ENCODE peak calls at places on chromosomes 7 and 10, in eight cellular contexts. W, B, Z, R, T, D, M and O are unnamed samples. For H3K4me1, the result is how much of the 10 kb centered on the place peaks cover.

GRCh38 chr7:47715631-47716068 is 133.7 kb upstream of the TNS3 start:
- DNase-seq in R (no peak), B (no peak), M (no peak), Z (no peak), W (no peak), T (no peak), D (no peak), O (no peak)

GRCh38 chr7:37491919-37492694 is 43.4 kb upstream of the ELMO1 start:
- DNase-seq in B (no peak), D (no peak), M (peak), Z (no peak), R (peak), T (no peak), W (no peak), O (peak)

GRCh38 chr7:50842061-50842460 is 59.4 kb upstream of the GRB10 start:
- DNase-seq in R (no peak), T (no peak), Z (no peak), M (no peak), B (no peak), D (no peak), W (no peak), O (no peak)

GRCh38 chr7:94401411-94401810 is 6.7 kb downstream of the COL1A2 start:
- DNase-seq in B (no peak), T (no peak), W (no peak), D (no peak), M (no peak), Z (no peak), R (no peak), O (no peak)

GRCh38 chr10:1186693-1186990 is 130.5 kb downstream of the WDR37 start:
- DNase-seq in D (no peak), W (no peak), M (no peak), T (no peak), R (no peak), Z (no peak), B (no peak), O (no peak)

GRCh38 chr10:20004087-20004523 is 187.9 kb downstream of the PLXDC2 start:
- DNase-seq in W (no peak), T (no peak), B (no peak), Z (peak), D (peak), R (no peak), M (no peak), O (no peak)

GRCh38 chr10:123148414-123149161 is 652 bp downstream of the HMX2 start:
- DNase-seq in B (no peak), D (peak), M (peak), R (peak), Z (no peak), T (no peak), W (no peak), O (no peak)

GRCh38 chr7:27928001-27928400 is 188.0 kb downstream of the TAX1BP1 start:
- DNase-seq in D (no peak), W (no peak), Z (no peak), B (no peak), T (no peak), M (no peak), R (no peak), O (no peak)

GRCh38 chr10:26557641-26558014 is 119.5 kb downstream of the APBB1IP start:
- DNase-seq in Z (no peak), B (no peak), R (no peak), M (no peak), T (peak), W (no peak), D (no peak), O (no peak)

GRCh38 chr10:116702165-116702564 is 40.2 kb downstream of the HSPA12A start:
- DNase-seq in M (no peak), W (no peak), R (no peak), B (no peak), D (no peak), T (no peak), Z (no peak), O (no peak)

GRCh38 chr7:4273566-4274230 is 408.4 kb upstream of the FOXK1 start:
- DNase-seq in W (no peak), B (no peak), D (no peak), T (peak), M (no peak), R (no peak), Z (no peak), O (no peak)

GRCh38 chr7:137953692-137954470 is 48.0 kb downstream of the CREB3L2 start:
- DNase-seq in B (peak), R (peak), Z (no peak), D (no peak), T (peak), W (no peak), M (peak), O (peak)

GRCh38 chr7:127504715-127505114 is 80.7 kb downstream of the GCC1 start:
- DNase-seq in Z (peak), B (no peak), W (peak), D (peak), M (peak), T (peak), R (peak), O (peak)

GRCh38 chr10:30832727-30833624 is 198.7 kb downstream of the ZNF438 start:
- DNase-seq in D (no peak), W (no peak), T (no peak), M (no peak), B (no peak), Z (no peak), R (no peak), O (no peak)

GRCh38 chr7:142811154-142811737 is 40.5 kb downstream of the PRSS2 start:
- DNase-seq in D (peak), Z (peak), W (peak), T (peak), R (peak), B (peak), M (peak), O (peak)

GRCh38 chr10:124563320-124563719 is 101.7 kb downstream of the LHPP start:
- DNase-seq in R (no peak), Z (no peak), T (no peak), W (no peak), M (no peak), D (no peak), B (no peak), O (no peak)

GRCh38 chr10:68208424-68209042 is 23.4 kb downstream of the ATOH7 start:
- DNase-seq in R (peak), T (peak), D (peak), Z (peak), W (peak), M (peak), B (peak), O (peak)

GRCh38 chr7:54989826-54990225 is 29.0 kb upstream of the EGFR start:
- DNase-seq in M (no peak), W (no peak), B (no peak), R (no peak), D (no peak), T (no peak), Z (no peak), O (no peak)

GRCh38 chr7:101133621-101134398 is 6.9 kb downstream of the SERPINE1 start:
- DNase-seq in B (no peak), R (no peak), M (no peak), W (no peak), T (no peak), D (no peak), Z (no peak), O (no peak)

GRCh38 chr10:94103192-94103591 is 109.5 kb downstream of the PLCE1 start:
- DNase-seq in B (no peak), M (no peak), W (no peak), Z (no peak), D (no peak), T (no peak), R (no peak), O (no peak)

GRCh38 chr7:50632561-50633413 is 67.6 kb upstream of the DDC start:
- DNase-seq in W (peak), M (peak), T (peak), R (peak), Z (peak), B (peak), D (peak), O (peak)

GRCh38 chr7:131027287-131027773 is 293.3 kb upstream of the KLF14 start:
- DNase-seq in B (no peak), M (no peak), D (peak), T (no peak), Z (no peak), W (no peak), R (no peak), O (peak)

GRCh38 chr10:92538231-92538958 is 35.5 kb downstream of the IDE start:
- DNase-seq in W (no peak), D (no peak), B (no peak), T (no peak), R (no peak), Z (no peak), M (no peak), O (no peak)

GRCh38 chr7:150954201-150954985 is 23.7 kb downstream of the KCNH2 start:
- DNase-seq in W (no peak), B (no peak), D (peak), M (no peak), Z (no peak), R (no peak), T (no peak), O (no peak)

GRCh38 chr10:107520348-107520747 is 355.8 kb upstream of the SORCS1 start:
- DNase-seq in M (no peak), Z (no peak), T (no peak), R (no peak), W (no peak), B (no peak), D (no peak), O (no peak)

GRCh38 chr7:159130820-159131219 is 13.8 kb downstream of the VIPR2 start:
- DNase-seq in D (no peak), B (no peak), T (no peak), W (no peak), R (no peak), M (no peak), Z (no peak), O (no peak)

GRCh38 chr7:151405056-151405455 is 4.8 kb downstream of the WDR86 start:
- DNase-seq in T (no peak), D (no peak), W (no peak), R (no peak), B (no peak), Z (no peak), M (no peak), O (no peak)

GRCh38 chr10:115861864-115862263 is 411.1 kb downstream of the GFRA1 start:
- DNase-seq in R (no peak), D (no peak), T (peak), M (no peak), Z (no peak), B (no peak), W (no peak), O (peak)

GRCh38 chr10:69321865-69322264 is 43.6 kb downstream of the HK1 start:
- DNase-seq in B (no peak), W (no peak), D (no peak), R (no peak), T (no peak), Z (no peak), M (no peak), O (no peak)

GRCh38 chr10:101238732-101239105 is 9.5 kb upstream of the LBX1 start:
- DNase-seq in Z (no peak), M (peak), B (peak), R (peak), D (no peak), T (peak), W (peak), O (no peak)

GRCh38 chr7:128830231-128831177 is at the start of gene FLNC:
- DNase-seq in Z (no peak), R (peak), T (peak), M (peak), W (no peak), D (peak), B (no peak), O (peak)

GRCh38 chr10:72308320-72308987 is 34.7 kb downstream of the DDIT4 start:
- DNase-seq in W (no peak), T (peak), R (no peak), D (peak), B (peak), M (no peak), Z (peak), O (peak)

GRCh38 chr10:7408003-7408493 is 2.8 kb downstream of the SFMBT2 start:
- DNase-seq in Z (no peak), W (no peak), M (peak), B (no peak), D (no peak), R (peak), T (no peak), O (peak)
- TF ChIP-seq EZH2phosphoT487 in Z (no peak), W (no peak), M (no peak), B (no peak), D (no peak), R (no peak), T (no peak), O (no peak)

DNA sequence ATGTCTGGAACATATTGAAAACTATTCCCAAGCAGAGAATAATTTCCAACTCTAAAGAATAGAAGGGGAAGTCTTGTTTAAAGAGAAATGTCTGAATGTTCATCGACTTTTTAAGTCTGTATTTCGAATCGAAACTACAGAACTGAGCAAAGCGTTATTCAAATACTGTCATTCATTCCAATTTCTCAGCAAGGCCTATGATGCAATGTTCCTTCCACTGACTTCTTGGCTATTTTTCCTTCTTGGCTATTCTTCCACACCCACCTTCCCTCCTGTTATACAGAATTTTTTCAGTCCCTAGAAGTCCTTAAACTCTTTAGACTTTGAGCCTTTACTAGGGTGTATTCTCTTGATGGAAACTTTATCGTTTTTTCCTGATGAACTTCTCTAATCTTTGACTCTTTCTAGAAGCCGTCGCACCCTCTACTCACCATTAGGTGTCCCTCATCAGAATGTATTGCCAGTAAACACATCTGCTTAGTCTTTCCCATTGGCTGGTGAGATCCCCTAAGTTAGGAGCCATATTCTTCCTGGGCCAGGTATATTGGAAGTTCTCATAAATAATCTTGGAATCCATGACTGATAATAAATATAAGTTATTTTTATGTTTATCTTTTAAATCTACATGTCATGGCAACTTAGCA is 235.7 kb upstream of the CCDC6 start:
- DNase-seq in Z (no peak), W (no peak), T (no peak), M (peak), B (no peak), R (no peak), D (no peak), O (no peak)
- TF ChIP-seq CTCF in Z (no peak), W (peak), T (peak), M (peak), B (peak), R (peak), D (no peak), O (no peak)

GRCh38 chr10:119863951-119864565 is 8.6 kb downstream of the MCMBP start:
- DNase-seq in B (no peak), D (no peak), T (no peak), R (no peak), W (peak), Z (no peak), M (no peak), O (no peak)
- H3K4me1 ChIP-seq in B (under half), D (under half), T (under half), R (under half), W (under half), Z (under half), M (under half), O (under half)

DNA sequence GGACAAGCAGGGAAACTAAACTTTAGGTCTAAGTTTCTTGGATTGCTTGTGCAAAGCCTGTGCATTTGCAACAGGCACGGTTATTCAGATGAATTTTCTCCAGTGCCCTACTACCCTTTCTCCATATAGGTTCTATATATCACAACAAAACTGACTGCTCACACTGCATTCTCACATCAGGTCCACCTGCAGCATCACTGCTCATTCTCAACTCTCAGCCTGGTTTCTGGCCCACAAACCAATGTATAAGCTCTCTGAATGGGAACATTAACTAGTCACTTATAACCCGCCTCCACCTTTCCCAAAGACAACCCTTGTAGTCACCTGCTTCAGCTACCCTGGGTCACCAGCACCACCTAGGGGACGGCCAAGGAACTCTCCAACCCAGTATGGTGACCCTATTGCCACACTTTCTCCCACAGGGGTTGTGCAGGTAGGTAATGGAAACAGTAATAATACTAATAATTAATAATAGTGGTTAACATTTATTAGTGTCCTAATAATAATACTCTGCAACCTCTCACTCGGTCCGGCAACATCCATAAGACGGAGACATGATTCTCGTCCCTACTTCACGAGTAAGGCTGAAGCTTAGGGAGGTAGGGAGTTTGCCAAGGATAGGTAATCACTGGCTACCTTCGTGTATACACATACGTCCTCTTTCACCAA is 97.3 kb downstream of the CLEC2L start:
- DNase-seq in D (peak), B (peak), W (peak), Z (peak), R (peak), M (peak), T (peak), O (peak)
- TF ChIP-seq EZH2phosphoT487 in D (no peak), B (no peak), W (no peak), Z (no peak), R (no peak), M (no peak), T (no peak), O (no peak)

GRCh38 chr7:17830206-17830605 is 110.1 kb downstream of the SNX13 start:
- DNase-seq in D (no peak), B (no peak), W (no peak), R (no peak), Z (no peak), T (no peak), M (no peak), O (no peak)
- TF ChIP-seq CTCF in D (no peak), B (no peak), W (no peak), R (no peak), Z (no peak), T (no peak), M (no peak), O (no peak)

GRCh38 chr10:79224263-79224949 is 122.9 kb upstream of the PPIF start:
- DNase-seq in R (no peak), M (no peak), W (no peak), T (no peak), D (no peak), Z (no peak), B (no peak), O (no peak)
- H3K4me1 ChIP-seq in R (half or more), M (under half), W (under half), T (under half), D (under half), Z (under half), B (under half), O (half or more)

GRCh38 chr10:46264737-46265368 is 21.9 kb upstream of the ANTXRL start:
- DNase-seq in D (no peak), T (no peak), W (no peak), M (no peak), R (no peak), B (no peak), Z (no peak), O (no peak)
- TF ChIP-seq EZH2phosphoT487 in D (no peak), T (no peak), W (no peak), M (no peak), R (no peak), B (no peak), Z (no peak), O (no peak)

DNA sequence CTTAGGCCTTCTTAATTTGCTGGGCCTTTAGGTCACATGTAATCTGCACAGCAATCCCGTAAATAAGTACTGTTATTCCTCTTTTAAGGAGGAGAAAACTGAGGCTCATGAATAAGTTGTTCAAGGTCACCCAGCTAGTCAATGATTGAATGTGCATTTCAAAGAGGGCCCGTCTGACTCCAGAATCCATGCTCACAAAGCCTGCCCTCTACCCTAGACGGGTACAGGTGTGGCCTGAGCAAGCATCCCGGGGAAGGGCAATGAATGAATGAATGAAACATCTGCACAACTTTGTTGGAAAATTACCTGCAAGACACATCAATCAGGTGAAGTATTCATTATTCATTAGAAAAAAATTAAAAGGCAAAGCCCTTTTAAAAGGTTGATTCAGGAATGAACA is 61.2 kb downstream of the TLL2 start:
- DNase-seq in Z (no peak), T (no peak), W (no peak), D (no peak), B (no peak), R (no peak), M (no peak), O (no peak)
- TF ChIP-seq CTCF in Z (no peak), T (no peak), W (no peak), D (no peak), B (no peak), R (no peak), M (no peak), O (no peak)

DNA sequence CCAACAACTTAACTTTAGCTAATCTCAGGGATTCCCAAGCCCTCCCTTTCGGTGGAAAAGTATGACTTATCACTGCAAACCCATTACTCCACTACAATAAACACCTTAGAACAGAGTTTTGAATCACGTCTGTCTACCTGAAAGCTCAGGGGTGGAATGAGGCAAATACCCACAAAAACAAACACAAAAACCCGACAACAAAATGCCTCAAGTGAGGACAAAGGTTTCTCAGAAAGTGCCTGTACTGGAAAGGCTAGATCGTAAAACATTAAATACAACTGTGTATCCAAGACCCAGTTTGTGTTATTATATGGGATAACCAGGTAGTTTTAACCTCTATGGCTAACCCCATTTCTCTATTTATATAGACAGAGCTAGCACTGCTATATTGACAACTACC is 26.0 kb downstream of the MKRN1 start:
- DNase-seq in R (no peak), T (peak), Z (no peak), D (no peak), W (no peak), B (no peak), M (no peak), O (no peak)
- H3K4me1 ChIP-seq in R (under half), T (under half), Z (under half), D (under half), W (under half), B (under half), M (half or more), O (under half)